ENCODE peak calls at places on chromosomes 5 and 9, in six cellular contexts. S, I, X, M, V and N are unnamed samples.

GRCh38 chr5:113601423-113601822 is 87.9 kb downstream of the YTHDC2 start:
- DNase-seq in S (no peak), I (no peak), X (no peak), M (no peak), V (no peak), N (no peak)

GRCh38 chr9:124894741-124895170 is 32.8 kb downstream of the ARPC5L start:
- DNase-seq in S (no peak), I (peak; percentile 60), X (peak; percentile 55), M (no peak), V (peak; percentile 65), N (peak; percentile 76)

GRCh38 chr5:41112486-41113455 is 41.6 kb upstream of the MROH2B start:
- DNase-seq in S (no peak), I (no peak), X (peak; percentile 86), M (peak; percentile 83), V (peak; percentile 35), N (no peak)

GRCh38 chr5:175867587-175868347 is 3.6 kb upstream of the CPLX2 start:
- DNase-seq in S (no peak), I (peak; percentile 72), X (no peak), M (no peak), V (no peak), N (peak; percentile 74)

GRCh38 chr5:24232929-24233328 is 411.8 kb downstream of the CDH10 start:
- DNase-seq in S (no peak), I (no peak), X (no peak), M (no peak), V (no peak), N (no peak)

GRCh38 chr9:126638571-126639132 is 24.9 kb downstream of the LMX1B start:
- DNase-seq in S (no peak), I (peak; percentile 89), X (no peak), M (no peak), V (no peak), N (peak; percentile 66)

GRCh38 chr5:172913117-172913850 is 45.9 kb upstream of the RPL26L1 start:
- DNase-seq in S (no peak), I (no peak), X (no peak), M (no peak), V (no peak), N (no peak)

GRCh38 chr5:115333164-115333563 is 36.7 kb upstream of the CCDC112 start:
- DNase-seq in S (no peak), I (no peak), X (peak; percentile 14), M (no peak), V (no peak), N (peak; percentile 16)

GRCh38 chr5:74953961-74954720 is 88.0 kb upstream of the FAM169A start:
- DNase-seq in S (no peak), I (no peak), X (peak; percentile 77), M (peak; percentile 95), V (peak; percentile 28), N (no peak)

GRCh38 chr5:160970605-160971191 is 118.7 kb upstream of the ATP10B start:
- DNase-seq in S (no peak), I (no peak), X (no peak), M (no peak), V (no peak), N (peak; percentile 57)

GRCh38 chr9:21357479-21358290 is 7.0 kb upstream of the IFNA6 start:
- DNase-seq in S (no peak), I (no peak), X (no peak), M (no peak), V (peak; percentile 57), N (no peak)

GRCh38 chr5:20276061-20276958 is 288.3 kb upstream of the CDH18 start:
- DNase-seq in S (no peak), I (peak; percentile 25), X (peak; percentile 84), M (no peak), V (peak; percentile 20), N (peak; percentile 68)

GRCh38 chr9:28648723-28649122 is 1075.4 kb upstream of the C9orf72 start:
- DNase-seq in S (no peak), I (no peak), X (no peak), M (no peak), V (no peak), N (peak; percentile 71)

GRCh38 chr5:142896325-142897007 is 126.3 kb downstream of the ARHGAP26 start:
- DNase-seq in S (no peak), I (no peak), X (no peak), M (no peak), V (no peak), N (peak; percentile 94)

GRCh38 chr9:130110166-130110565 is 56.5 kb downstream of the GPR107 start:
- DNase-seq in S (no peak), I (peak; percentile 47), X (no peak), M (no peak), V (no peak), N (peak; percentile 64)

GRCh38 chr9:134299883-134300282 is 26.4 kb upstream of the RXRA start:
- DNase-seq in S (no peak), I (no peak), X (no peak), M (peak; percentile 38), V (no peak), N (no peak)

GRCh38 chr9:68538200-68538599 is 2.5 kb downstream of the TMEM252 start:
- DNase-seq in S (no peak), I (no peak), X (peak; percentile 26), M (no peak), V (peak; percentile 64), N (no peak)

GRCh38 chr9:68533678-68534077 is 7.0 kb downstream of the TMEM252 start:
- DNase-seq in S (no peak), I (no peak), X (peak; percentile 13), M (no peak), V (peak; percentile 64), N (no peak)

GRCh38 chr9:68541568-68541967 is 885 bp upstream of the TMEM252 start:
- DNase-seq in S (no peak), I (no peak), X (no peak), M (no peak), V (no peak), N (no peak)

GRCh38 chr9:68540712-68541535 is at the start of gene TMEM252:
- DNase-seq in S (no peak), I (no peak), X (no peak), M (no peak), V (no peak), N (no peak)

GRCh38 chr9:68536876-68537490 is 3.7 kb downstream of the TMEM252 start:
- DNase-seq in S (no peak), I (no peak), X (no peak), M (no peak), V (no peak), N (peak; percentile 19)
- H3K27ac ChIP-seq in S (no peak overlapping the region), I (no peak overlapping the region), X (no peak overlapping the region), M (no peak overlapping the region), V (no peak overlapping the region), N (no peak overlapping the region)

GRCh38 chr9:131731237-131731995 is 8.5 kb downstream of the RAPGEF1 start:
- DNase-seq in S (no peak), I (no peak), X (peak; percentile 58), M (no peak), V (peak; percentile 63), N (no peak)
- H3K4ac ChIP-seq in S (no peak overlapping the region), I (no peak overlapping the region), X (peak overlapping the region; percentile 78), M (peak overlapping the region; percentile 16), V (no peak overlapping the region), N (no peak overlapping the region)

GRCh38 chr5:102858221-102858620 is 103.1 kb downstream of the PAM start:
- DNase-seq in S (no peak), I (no peak), X (no peak), M (no peak), V (no peak), N (peak; percentile 6)

GRCh38 chr5:102853680-102854079 is 98.6 kb downstream of the PAM start:
- DNase-seq in S (no peak), I (no peak), X (no peak), M (no peak), V (no peak), N (no peak)

GRCh38 chr5:102857090-102857818 is 102.1 kb downstream of the PAM start:
- DNase-seq in S (no peak), I (no peak), X (no peak), M (no peak), V (no peak), N (no peak)

GRCh38 chr5:102856374-102856748 is 101.3 kb downstream of the PAM start:
- DNase-seq in S (no peak), I (no peak), X (peak; percentile 69), M (no peak), V (peak; percentile 18), N (no peak)

DNA sequence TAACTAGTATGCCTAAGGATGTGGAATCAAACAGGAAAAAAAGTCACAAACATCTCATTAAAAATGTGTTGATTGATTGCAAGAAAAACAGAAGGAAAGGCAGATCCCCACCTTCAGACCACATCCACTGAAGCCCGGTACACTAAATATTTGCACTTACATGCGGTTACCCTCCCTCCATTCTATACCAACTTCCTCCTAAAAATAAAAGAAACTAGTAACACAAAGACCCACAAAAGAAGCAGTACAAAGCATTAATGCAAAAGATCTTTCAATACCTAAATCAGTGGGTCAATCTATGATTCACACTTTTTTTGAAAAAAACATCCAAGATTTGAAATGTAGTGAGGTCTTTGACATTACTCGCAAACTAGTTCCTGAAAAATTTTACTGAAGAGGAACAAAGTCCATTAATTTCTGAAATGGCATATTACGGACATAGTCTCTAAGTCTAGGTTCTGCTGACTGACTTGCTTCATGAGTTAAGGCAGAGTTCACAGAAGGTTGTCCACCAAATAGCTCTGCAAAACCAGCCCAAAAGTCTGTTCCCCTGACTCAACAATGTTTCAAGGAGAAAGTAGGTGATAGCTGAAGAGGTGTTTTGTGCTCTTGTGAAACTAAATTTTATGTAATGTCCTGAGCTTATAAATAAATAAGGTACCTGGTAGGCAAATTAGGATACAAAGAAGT is 100.7 kb downstream of the PAM start:
- DNase-seq in S (no peak), I (no peak), X (no peak), M (no peak), V (no peak), N (no peak)
- H2AK5ac ChIP-seq in S (no peak overlapping the region), I (no peak overlapping the region), X (no peak overlapping the region), M (no peak overlapping the region), V (no peak overlapping the region), N (no peak overlapping the region)

GRCh38 chr9:94901019-94901363 is 174.5 kb downstream of the AOPEP start:
- DNase-seq in S (no peak), I (no peak), X (no peak), M (no peak), V (no peak), N (no peak)

GRCh38 chr9:94900222-94901018 is 173.9 kb downstream of the AOPEP start:
- DNase-seq in S (no peak), I (peak; percentile 8), X (peak; percentile 97), M (no peak), V (peak; percentile 95), N (no peak)

GRCh38 chr9:94896512-94896911 is 170.0 kb downstream of the AOPEP start:
- DNase-seq in S (no peak), I (no peak), X (no peak), M (no peak), V (no peak), N (no peak)

GRCh38 chr9:94895668-94896067 is 169.2 kb downstream of the AOPEP start:
- DNase-seq in S (no peak), I (no peak), X (no peak), M (no peak), V (no peak), N (no peak)

DNA sequence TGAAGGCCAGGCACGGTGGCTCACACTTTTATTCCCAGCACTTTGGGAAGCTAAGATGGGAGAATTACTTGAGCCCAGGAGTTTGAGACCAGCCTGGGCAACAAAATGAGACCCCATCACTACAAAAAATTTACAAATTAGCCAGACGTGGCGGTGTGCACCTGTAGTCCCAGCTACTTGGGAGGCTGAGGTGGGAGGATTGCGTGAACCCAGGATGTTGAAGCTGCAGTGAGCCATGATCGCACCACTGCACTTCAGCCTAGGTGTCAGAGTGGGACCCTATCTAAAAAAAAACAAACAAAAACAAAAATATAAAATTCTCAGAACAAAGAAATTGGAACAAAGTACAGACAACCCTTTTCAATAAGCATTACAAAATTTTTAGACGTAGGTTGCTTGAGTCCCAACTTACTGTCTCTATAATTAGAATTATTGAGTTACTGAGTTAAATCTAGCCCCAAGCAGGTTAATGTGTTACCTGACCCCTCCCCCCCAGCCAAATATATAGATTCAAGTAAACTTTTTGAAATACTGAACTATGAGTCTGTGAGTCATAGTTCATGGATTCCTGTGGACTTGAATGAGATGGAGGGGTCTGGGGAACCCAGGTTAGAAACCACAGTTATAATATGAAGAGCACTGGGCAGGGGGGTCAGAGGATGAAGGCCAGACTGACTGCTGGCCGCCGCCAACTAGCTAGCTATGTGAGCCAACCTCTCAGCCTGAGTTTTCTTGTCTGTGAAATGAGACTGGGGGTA is 173.1 kb downstream of the AOPEP start:
- DNase-seq in S (no peak), I (no peak), X (no peak), M (no peak), V (no peak), N (no peak)
- H3K27ac ChIP-seq in S (no peak overlapping the region), I (no peak overlapping the region), X (peak overlapping the region; percentile 99), M (no peak overlapping the region), V (peak overlapping the region; percentile 77), N (no peak overlapping the region)